ENCODE peak calls at places on chromosomes 2 and 18, in four cellular contexts. J is effector CD4-positive, alpha-beta T cell; R is GM03348; A is NCI-H2171 treated with DMSO at 0.1 percent for 48 hours. Z is an unnamed sample.
A peak's percentile ranks its signal among the peaks of the same experiment; 100 is the strongest.

GRCh38 chr2:120134263-120134662 is 88.9 kb downstream of the TMEM185B start:
- DNase-seq in R (peak; percentile 62), J (no peak), A (no peak), Z (peak; percentile 73)

GRCh38 chr2:74704216-74704615 is 50.2 kb downstream of the SEMA4F start:
- DNase-seq in J (no peak), A (no peak), R (no peak), Z (no peak)

GRCh38 chr2:8193686-8194615 is 487.9 kb upstream of the ID2 start:
- DNase-seq in J (no peak), A (peak; percentile 91), R (no peak), Z (no peak)

GRCh38 chr18:13070460-13070859 is 79.3 kb downstream of the CEP192 start:
- DNase-seq in A (no peak), J (no peak), R (peak; percentile 7), Z (no peak)

GRCh38 chr2:127074358-127074757 is 32.6 kb downstream of the BIN1 start:
- DNase-seq in J (no peak), A (no peak), R (no peak), Z (no peak)

GRCh38 chr2:47344890-47345583 is 57.9 kb upstream of the MSH2 start:
- DNase-seq in R (peak; percentile 70), J (no peak), A (peak; percentile 99), Z (no peak)

GRCh38 chr18:13375302-13376255 is 157.0 kb downstream of the LDLRAD4 start:
- DNase-seq in J (peak; percentile 80), A (no peak), R (peak; percentile 93), Z (peak; percentile 90)

GRCh38 chr2:71787476-71788185 is 334.3 kb downstream of the DYSF start:
- DNase-seq in R (no peak), J (no peak), A (no peak), Z (no peak)

GRCh38 chr2:218993345-218994315 is at the start of gene CRYBA2:
- DNase-seq in R (no peak), A (no peak), J (no peak), Z (no peak)

GRCh38 chr18:75441921-75442320 is 14.4 kb upstream of the SMIM21 start:
- DNase-seq in R (peak; percentile 15), A (no peak), J (no peak), Z (no peak)

GRCh38 chr2:74427551-74427950 is 6.0 kb downstream of the WDR54 start:
- DNase-seq in A (no peak), J (no peak), R (no peak), Z (no peak)

GRCh38 chr18:13366977-13367892 is 148.7 kb downstream of the LDLRAD4 start:
- DNase-seq in J (no peak), R (no peak), A (no peak), Z (no peak)

GRCh38 chr2:10905872-10906143 is 5.9 kb upstream of the KCNF1 start:
- DNase-seq in R (no peak), A (no peak), J (no peak), Z (no peak)

GRCh38 chr2:1960761-1961160 is 216.4 kb upstream of the PXDN start:
- DNase-seq in R (no peak), A (no peak), J (no peak), Z (no peak)

Z was measured in stromal cell of bone marrow.